ENCODE peak calls at places on chromosomes 12 and 14, in four cellular contexts. R is stimulated activated CD8-positive, alpha-beta memory T cell treated with anti-CD3 and anti-CD28 coated beads, Interleukin-2, amount 100 ng/mL, for 1 hour; G is epithelial cell of esophagus; B is KG1. F is an unnamed sample.

GRCh38 chr12:59678759-59679411 is 83.1 kb downstream of the SLC16A7 start:
- DNase-seq in R (no peak), G (no peak), B (no peak), F (no peak)

GRCh38 chr12:46404225-46404631 is 31.7 kb upstream of the SLC38A2 start:
- DNase-seq in R (no peak), G (no peak), B (no peak), F (no peak)

GRCh38 chr12:64801381-64801780 is 23.1 kb upstream of the TBC1D30 start:
- DNase-seq in R (no peak), G (no peak), B (no peak), F (no peak)

GRCh38 chr12:31682136-31682962 is 22.9 kb downstream of the ETFBKMT start:
- DNase-seq in R (peak; percentile 43), G (peak; percentile 84), B (peak; percentile 20), F (no peak)

GRCh38 chr12:10212623-10213131 is at the start of gene GABARAPL1:
- DNase-seq in R (peak; percentile 53), G (peak; percentile 82), B (no peak), F (peak; percentile 92)

GRCh38 chr12:69880566-69880965 is 55.5 kb downstream of the MYRFL start:
- DNase-seq in R (no peak), G (peak; percentile 29), B (no peak), F (no peak)

GRCh38 chr12:34399631-34400422 is 377.5 kb downstream of the ALG10 start:
- DNase-seq in R (no peak), G (no peak), B (no peak), F (peak; percentile 73)

GRCh38 chr14:77143071-77143470 is 1.5 kb upstream of the ZDHHC22 start:
- DNase-seq in R (no peak), G (no peak), B (no peak), F (no peak)

GRCh38 chr12:98745578-98746391 is 100.7 kb downstream of the APAF1 start:
- DNase-seq in R (no peak), G (peak; percentile 13), B (no peak), F (peak; percentile 78)

GRCh38 chr14:105867961-105868599 is 341.7 kb downstream of the TMEM121 start:
- DNase-seq in R (no peak), G (no peak), B (no peak), F (peak; percentile 73)

GRCh38 chr12:107125833-107126232 is 32.5 kb upstream of the CRY1 start:
- DNase-seq in R (no peak), G (peak; percentile 31), B (no peak), F (no peak)

GRCh38 chr12:83850531-83850930 is 1062.1 kb downstream of the SLC6A15 start:
- DNase-seq in R (no peak), G (peak; percentile 44), B (no peak), F (no peak)

GRCh38 chr14:76997257-76997970 is 31.1 kb downstream of the IRF2BPL start:
- DNase-seq in R (no peak), G (peak; percentile 66), B (no peak), F (no peak)

GRCh38 chr14:105065280-105066228 is at the start of gene GPR132:
- DNase-seq in R (peak; percentile 70), G (peak; percentile 67), B (peak; percentile 73), F (no peak)

GRCh38 chr14:50734950-50735697 is 67.0 kb upstream of the SAV1 start:
- DNase-seq in R (no peak), G (peak; percentile 68), B (no peak), F (no peak)

GRCh38 chr12:57726884-57727757 is 11.4 kb downstream of the AGAP2 start:
- DNase-seq in R (no peak), G (peak; percentile 20), B (no peak), F (peak; percentile 84)

GRCh38 chr12:25295361-25295760 is 44.6 kb upstream of the KRAS start:
- DNase-seq in R (no peak), G (no peak), B (no peak), F (no peak)

GRCh38 chr12:56205445-56205844 is 16.2 kb upstream of the SMARCC2 start:
- DNase-seq in R (no peak), G (no peak), B (no peak), F (no peak)

GRCh38 chr12:39467432-39467870 is 24.5 kb upstream of the KIF21A start:
- DNase-seq in R (no peak), G (no peak), B (no peak), F (no peak)

GRCh38 chr12:124397807-124398577 is 103.1 kb downstream of the RFLNA start:
- DNase-seq in R (no peak), G (peak; percentile 28), B (no peak), F (no peak)

GRCh38 chr12:58310828-58311273 is 369.5 kb downstream of the ATP23 start:
- DNase-seq in R (no peak), G (peak; percentile 96), B (no peak), F (no peak)

GRCh38 chr12:16581416-16581815 is 24.5 kb downstream of the LMO3 start:
- DNase-seq in R (no peak), G (no peak), B (no peak), F (no peak)

GRCh38 chr12:88206636-88207035 is 64.5 kb downstream of the TMTC3 start:
- DNase-seq in R (no peak), G (no peak), B (no peak), F (no peak)

GRCh38 chr14:34065222-34065621 is 114.3 kb upstream of the EGLN3 start:
- DNase-seq in R (no peak), G (no peak), B (no peak), F (no peak)

GRCh38 chr14:81710232-81710845 is 176.7 kb upstream of the SEL1L start:
- DNase-seq in R (no peak), G (peak; percentile 57), B (no peak), F (no peak)

F was measured in osteocyte.